ENCODE peak calls at places on chromosome 15, in four cellular contexts. One of them, this sample, is unnamed.
A peak's percentile ranks its signal among the peaks of the same experiment; 100 is the strongest.

GRCh38 chr15:63892794-63893441 is 59.2 kb upstream of the HERC1 start:
- DNase-seq in pulmonary artery endothelial cell: no peak
- DNase-seq in left cardiac atrium: no peak
- DNase-seq in RPMI7951: peak; percentile 21
- DNase-seq in this sample: no peak

GRCh38 chr15:23504003-23504402 is 57.0 kb upstream of the GOLGA6L2 start:
- DNase-seq in pulmonary artery endothelial cell: no peak
- DNase-seq in left cardiac atrium: no peak
- DNase-seq in RPMI7951: no peak
- DNase-seq in this sample: no peak

GRCh38 chr15:78242128-78242527 is 7.8 kb upstream of the ACSBG1 start:
- DNase-seq in pulmonary artery endothelial cell: no peak
- DNase-seq in left cardiac atrium: no peak
- DNase-seq in RPMI7951: no peak
- DNase-seq in this sample: no peak

GRCh38 chr15:39127925-39128617 is 452.8 kb upstream of the THBS1 start:
- DNase-seq in pulmonary artery endothelial cell: peak; percentile 96
- DNase-seq in left cardiac atrium: no peak
- DNase-seq in RPMI7951: peak; percentile 97
- DNase-seq in this sample: peak; percentile 96

GRCh38 chr15:100114526-100114925 is 227.2 kb downstream of the ADAMTS17 start:
- DNase-seq in pulmonary artery endothelial cell: no peak
- DNase-seq in left cardiac atrium: peak; percentile 60
- DNase-seq in RPMI7951: peak; percentile 91
- DNase-seq in this sample: peak; percentile 77

GRCh38 chr15:73584699-73585420 is 48.3 kb downstream of the NPTN start:
- DNase-seq in pulmonary artery endothelial cell: no peak
- DNase-seq in left cardiac atrium: no peak
- DNase-seq in RPMI7951: no peak
- DNase-seq in this sample: no peak

GRCh38 chr15:89494941-89495637 is 1.3 kb downstream of the RHCG start:
- DNase-seq in pulmonary artery endothelial cell: no peak
- DNase-seq in left cardiac atrium: no peak
- DNase-seq in RPMI7951: no peak
- DNase-seq in this sample: no peak

GRCh38 chr15:100771745-100772144 is 107.9 kb upstream of the ALDH1A3 start:
- DNase-seq in pulmonary artery endothelial cell: no peak
- DNase-seq in left cardiac atrium: no peak
- DNase-seq in RPMI7951: no peak
- DNase-seq in this sample: no peak

GRCh38 chr15:27232876-27233275 is 261.9 kb downstream of the GABRG3 start:
- DNase-seq in pulmonary artery endothelial cell: no peak
- DNase-seq in left cardiac atrium: no peak
- DNase-seq in RPMI7951: no peak
- DNase-seq in this sample: no peak

GRCh38 chr15:70099966-70100494 is 2.3 kb upstream of the TLE3 start:
- DNase-seq in pulmonary artery endothelial cell: no peak
- DNase-seq in left cardiac atrium: no peak
- DNase-seq in RPMI7951: no peak
- DNase-seq in this sample: no peak

GRCh38 chr15:61659571-61660190 is 400.6 kb downstream of the VPS13C start:
- DNase-seq in pulmonary artery endothelial cell: no peak
- DNase-seq in left cardiac atrium: no peak
- DNase-seq in RPMI7951: no peak
- DNase-seq in this sample: no peak

GRCh38 chr15:64017082-64017588 is 29.1 kb downstream of the DAPK2 start:
- DNase-seq in pulmonary artery endothelial cell: no peak
- DNase-seq in left cardiac atrium: no peak
- DNase-seq in RPMI7951: no peak
- DNase-seq in this sample: peak; percentile 59

GRCh38 chr15:31265871-31266711 is 60.5 kb upstream of the KLF13 start:
- DNase-seq in pulmonary artery endothelial cell: no peak
- DNase-seq in left cardiac atrium: no peak
- DNase-seq in RPMI7951: peak; percentile 93
- DNase-seq in this sample: no peak

GRCh38 chr15:20295238-20295811 is 246.3 kb downstream of the GOLGA6L6 start:
- DNase-seq in pulmonary artery endothelial cell: no peak
- DNase-seq in left cardiac atrium: no peak
- DNase-seq in RPMI7951: no peak
- DNase-seq in this sample: no peak

GRCh38 chr15:68572309-68572708 is 6.5 kb upstream of the CORO2B start:
- DNase-seq in pulmonary artery endothelial cell: no peak
- DNase-seq in left cardiac atrium: no peak
- DNase-seq in RPMI7951: no peak
- DNase-seq in this sample: no peak

GRCh38 chr15:95557226-95558046 is 773.1 kb upstream of the NR2F2 start:
- DNase-seq in pulmonary artery endothelial cell: peak; percentile 83
- DNase-seq in left cardiac atrium: peak; percentile 33
- DNase-seq in RPMI7951: peak; percentile 91
- DNase-seq in this sample: peak; percentile 98

GRCh38 chr15:93382196-93382820 is 293.3 kb upstream of the RGMA start:
- DNase-seq in pulmonary artery endothelial cell: no peak
- DNase-seq in left cardiac atrium: no peak
- DNase-seq in RPMI7951: no peak
- DNase-seq in this sample: no peak

GRCh38 chr15:37105795-37106333 is 5.5 kb upstream of the MEIS2 start:
- DNase-seq in pulmonary artery endothelial cell: no peak
- DNase-seq in left cardiac atrium: no peak
- DNase-seq in RPMI7951: no peak
- DNase-seq in this sample: no peak

GRCh38 chr15:100544946-100545345 is 16.2 kb upstream of the CERS3 start:
- DNase-seq in pulmonary artery endothelial cell: no peak
- DNase-seq in left cardiac atrium: no peak
- DNase-seq in RPMI7951: no peak
- DNase-seq in this sample: no peak

GRCh38 chr15:31352911-31353811 is 26.5 kb downstream of the KLF13 start:
- DNase-seq in pulmonary artery endothelial cell: peak; percentile 44
- DNase-seq in left cardiac atrium: peak; percentile 51
- DNase-seq in RPMI7951: peak; percentile 97
- DNase-seq in this sample: peak; percentile 31

GRCh38 chr15:88542342-88542733 is 4.1 kb downstream of the DET1 start:
- DNase-seq in pulmonary artery endothelial cell: no peak
- DNase-seq in left cardiac atrium: no peak
- DNase-seq in RPMI7951: peak; percentile 74
- DNase-seq in this sample: peak; percentile 71

GRCh38 chr15:99148851-99149276 is 44.0 kb downstream of the SYNM start:
- DNase-seq in pulmonary artery endothelial cell: no peak
- DNase-seq in left cardiac atrium: no peak
- DNase-seq in RPMI7951: no peak
- DNase-seq in this sample: no peak

GRCh38 chr15:81189583-81190283 is 6.9 kb upstream of the IL16 start:
- DNase-seq in pulmonary artery endothelial cell: no peak
- DNase-seq in left cardiac atrium: peak; percentile 78
- DNase-seq in RPMI7951: peak; percentile 94
- DNase-seq in this sample: peak; percentile 11

GRCh38 chr15:90211440-90212168 is 10.5 kb downstream of the SEMA4B start:
- DNase-seq in pulmonary artery endothelial cell: no peak
- DNase-seq in left cardiac atrium: no peak
- DNase-seq in RPMI7951: peak; percentile 84
- DNase-seq in this sample: peak; percentile 93

This sample was measured in A172.